ENCODE peak calls at places on chromosomes 2 and 18, in four cellular contexts. Y is effector memory CD4-positive, alpha-beta T cell; J is H54; P is nucleus accumbens. S is an unnamed sample.

GRCh38 chr2:37688771-37689468 is 17.5 kb upstream of the CDC42EP3 start:
- DNase-seq in Y (no peak), J (no peak), P (no peak), S (peak)

GRCh38 chr2:61898810-61899209 is 6.7 kb upstream of the COMMD1 start:
- DNase-seq in Y (no peak), J (no peak), P (no peak), S (no peak)

GRCh38 chr2:137829251-137829650 is 135.0 kb upstream of the HNMT start:
- DNase-seq in Y (no peak), J (no peak), P (no peak), S (no peak)

GRCh38 chr2:42252464-42252863 is 83.3 kb downstream of the EML4 start:
- DNase-seq in Y (no peak), J (no peak), P (no peak), S (no peak)

GRCh38 chr2:1787799-1788477 is 43.6 kb upstream of the PXDN start:
- DNase-seq in Y (no peak), J (no peak), P (no peak), S (no peak)

GRCh38 chr2:223725986-223726970 is 111.1 kb downstream of the AP1S3 start:
- DNase-seq in Y (no peak), J (no peak), P (no peak), S (no peak)

GRCh38 chr2:240868286-240869108 is at the start of gene AGXT:
- DNase-seq in Y (no peak), J (no peak), P (no peak), S (no peak)

GRCh38 chr2:37650548-37651101 is 20.8 kb downstream of the CDC42EP3 start:
- DNase-seq in Y (no peak), J (no peak), P (no peak), S (no peak)

GRCh38 chr2:200171761-200172482 is 134.6 kb upstream of the SPATS2L start:
- DNase-seq in Y (no peak), J (no peak), P (no peak), S (peak)

GRCh38 chr2:31430439-31431165 is 16.1 kb upstream of the XDH start:
- DNase-seq in Y (no peak), J (no peak), P (no peak), S (no peak)

GRCh38 chr2:118806797-118807667 is 40.4 kb downstream of the EN1 start:
- DNase-seq in Y (no peak), J (no peak), P (no peak), S (no peak)

GRCh38 chr2:128626758-128627515 is 308.3 kb upstream of the HS6ST1 start:
- DNase-seq in Y (no peak), J (no peak), P (no peak), S (no peak)

GRCh38 chr2:219461061-219461514 is 26.4 kb downstream of the SPEG start:
- DNase-seq in Y (no peak), J (no peak), P (no peak), S (peak)

GRCh38 chr2:39717067-39717466 is 51.4 kb downstream of the TMEM178A start:
- DNase-seq in Y (no peak), J (no peak), P (no peak), S (no peak)

GRCh38 chr2:30567317-30567716 is 120.3 kb downstream of the LCLAT1 start:
- DNase-seq in Y (no peak), J (no peak), P (no peak), S (no peak)

GRCh38 chr2:133097666-133098065 is 427.7 kb upstream of the LYPD1 start:
- DNase-seq in Y (no peak), J (peak), P (no peak), S (no peak)

GRCh38 chr18:27313678-27314077 is 128.6 kb upstream of the CHST9 start:
- DNase-seq in Y (no peak), J (no peak), P (no peak), S (no peak)

GRCh38 chr2:217688494-217688893 is 314.3 kb downstream of the TNS1 start:
- DNase-seq in Y (no peak), J (no peak), P (no peak), S (no peak)

GRCh38 chr18:46401486-46402115 is 255.4 kb downstream of the LOXHD1 start:
- DNase-seq in Y (no peak), J (no peak), P (no peak), S (no peak)

GRCh38 chr18:58284699-58285490 is 240.9 kb downstream of the NEDD4L start:
- DNase-seq in Y (no peak), J (no peak), P (no peak), S (no peak)

GRCh38 chr2:239488078-239488590 is 87.3 kb upstream of the HDAC4 start:
- DNase-seq in Y (no peak), J (no peak), P (no peak), S (no peak)

GRCh38 chr2:28356095-28356911 is 36.4 kb upstream of the FOSL2 start:
- DNase-seq in Y (no peak), J (peak), P (peak), S (peak)

GRCh38 chr2:198916548-198916947 is 541.2 kb downstream of the SATB2 start:
- DNase-seq in Y (no peak), J (no peak), P (no peak), S (no peak)

GRCh38 chr2:50433635-50434034 is 598.3 kb downstream of the NRXN1 start:
- DNase-seq in Y (no peak), J (no peak), P (no peak), S (no peak)

GRCh38 chr2:66578067-66578852 is 143.3 kb downstream of the MEIS1 start:
- DNase-seq in Y (no peak), J (no peak), P (no peak), S (no peak)

GRCh38 chr2:234992624-234993349 is 41.0 kb downstream of the SH3BP4 start:
- DNase-seq in Y (no peak), J (no peak), P (no peak), S (no peak)

GRCh38 chr2:105078906-105079305 is 41.0 kb downstream of the MRPS9 start:
- DNase-seq in Y (no peak), J (no peak), P (no peak), S (no peak)

GRCh38 chr18:28650860-28651259 is 473.9 kb upstream of the CDH2 start:
- DNase-seq in Y (no peak), J (no peak), P (no peak), S (no peak)

GRCh38 chr2:64929329-64929728 is 59.9 kb upstream of the SLC1A4 start:
- DNase-seq in Y (no peak), J (no peak), P (no peak), S (no peak)

GRCh38 chr2:158395166-158395565 is 61.4 kb downstream of the CCDC148 start:
- DNase-seq in Y (no peak), J (no peak), P (no peak), S (no peak)

GRCh38 chr2:65630643-65631042 is 198.2 kb upstream of the SPRED2 start:
- DNase-seq in Y (no peak), J (no peak), P (no peak), S (no peak)

GRCh38 chr18:74513149-74513882 is 17.2 kb downstream of the CNDP2 start:
- DNase-seq in Y (no peak), J (no peak), P (no peak), S (no peak)

GRCh38 chr2:107511970-107512789 is 314.5 kb upstream of the RGPD4 start:
- DNase-seq in Y (no peak), J (no peak), P (no peak), S (no peak)

GRCh38 chr2:84958135-84959044 is 12.6 kb upstream of the KCMF1 start:
- DNase-seq in Y (no peak), J (peak), P (no peak), S (peak)

S was measured in T1000.